ENCODE peak calls at places on chromosomes 16 and 17, in six cellular contexts. Z is colonic mucosa, H is GM23248, K is fibroblast of lung, C is kidney, X is neural progenitor cell. L is an unnamed sample.

GRCh38 chr17:42275527-42276358 is 448 bp downstream of the STAT5B start:
- DNase-seq in C (no peak), K (peak; percentile 55), Z (peak; percentile 28), X (peak; percentile 67), H (no peak), L (peak; percentile 77)

GRCh38 chr16:73601911-73602310 is 554.0 kb upstream of the ZFHX3 start:
- DNase-seq in H (no peak), K (no peak), C (no peak), Z (no peak), X (no peak), L (no peak)

GRCh38 chr17:7897773-7898172 is 9.2 kb downstream of the CHD3 start:
- DNase-seq in K (peak; percentile 82), Z (no peak), H (peak; percentile 69), X (no peak), C (no peak), L (peak; percentile 35)

GRCh38 chr17:42112552-42113176 is at the start of gene DHX58:
- DNase-seq in Z (peak; percentile 85), C (peak; percentile 87), H (peak; percentile 92), K (peak; percentile 87), X (no peak), L (no peak)

GRCh38 chr17:76204277-76204676 is 36.0 kb downstream of the RNF157 start:
- DNase-seq in C (no peak), H (peak; percentile 79), X (no peak), Z (no peak), K (peak; percentile 60), L (no peak)

GRCh38 chr17:4221899-4222659 is 41.7 kb downstream of the ANKFY1 start:
- DNase-seq in X (no peak), K (no peak), C (no peak), H (no peak), Z (no peak), L (no peak)

GRCh38 chr17:13888043-13888442 is 181.3 kb upstream of the COX10 start:
- DNase-seq in K (peak; percentile 37), C (no peak), Z (no peak), H (peak; percentile 18), X (no peak), L (no peak)

GRCh38 chr17:80036715-80037477 is 454 bp downstream of the CCDC40 start:
- DNase-seq in K (peak; percentile 23), X (peak; percentile 92), C (no peak), Z (peak; percentile 43), H (peak; percentile 70), L (peak; percentile 91)

GRCh38 chr16:3659200-3659599 is 4.7 kb downstream of the DNASE1 start:
- DNase-seq in Z (no peak), K (peak; percentile 14), H (peak; percentile 17), X (no peak), C (no peak), L (peak; percentile 12)

GRCh38 chr17:74691151-74691550 is 21.6 kb downstream of the CD300LF start:
- DNase-seq in Z (no peak), K (no peak), X (no peak), H (no peak), C (peak; percentile 44), L (no peak)

GRCh38 chr16:22001591-22001990 is 675 bp upstream of the PDZD9 start:
- DNase-seq in H (peak; percentile 88), K (peak; percentile 30), X (no peak), C (no peak), Z (no peak), L (no peak)

GRCh38 chr17:39110435-39111136 is 40.9 kb downstream of the PLXDC1 start:
- DNase-seq in Z (no peak), X (peak; percentile 33), K (no peak), H (no peak), C (peak; percentile 84), L (peak; percentile 75)

GRCh38 chr16:6111390-6111789 is 1013.8 kb upstream of the EEF2KMT start:
- DNase-seq in K (no peak), X (no peak), H (no peak), Z (no peak), C (no peak), L (no peak)

GRCh38 chr16:81593481-81593880 is 148.9 kb downstream of the CMIP start:
- DNase-seq in H (no peak), Z (no peak), X (no peak), C (peak; percentile 54), K (no peak), L (no peak)

GRCh38 chr17:71530227-71530626 is 590.6 kb upstream of the SOX9 start:
- DNase-seq in H (peak; percentile 28), X (no peak), K (no peak), C (no peak), Z (no peak), L (no peak)

GRCh38 chr17:19769946-19770652 is 22.0 kb upstream of the ALDH3A1 start:
- DNase-seq in C (no peak), Z (no peak), H (peak; percentile 69), K (no peak), X (no peak), L (no peak)

GRCh38 chr17:48439473-48439872 is 9.5 kb upstream of the SKAP1 start:
- DNase-seq in Z (no peak), X (no peak), C (no peak), H (no peak), K (no peak), L (no peak)

GRCh38 chr16:1494129-1494640 is 1.0 kb downstream of the TELO2 start:
- DNase-seq in Z (peak; percentile 31), X (peak; percentile 48), C (peak; percentile 88), H (peak; percentile 92), K (peak; percentile 74), L (peak; percentile 84)

GRCh38 chr17:83179378-83179777 is 100.0 kb downstream of the METRNL start:
- DNase-seq in Z (peak; percentile 14), X (no peak), H (no peak), C (no peak), K (no peak), L (peak; percentile 33)

GRCh38 chr16:58324792-58325191 is 30.0 kb upstream of the PRSS54 start:
- DNase-seq in C (no peak), K (no peak), X (no peak), H (no peak), Z (no peak), L (no peak)

GRCh38 chr17:72205357-72205756 is 84.5 kb downstream of the SOX9 start:
- DNase-seq in K (no peak), Z (no peak), H (no peak), X (peak; percentile 72), C (peak; percentile 34), L (peak; percentile 76)

GRCh38 chr16:20388854-20389253 is 15.7 kb downstream of the PDILT start:
- DNase-seq in C (no peak), X (no peak), K (no peak), H (no peak), Z (no peak), L (no peak)

GRCh38 chr16:24700549-24701392 is 28.7 kb upstream of the TNRC6A start:
- DNase-seq in K (peak; percentile 99), C (peak; percentile 88), Z (peak; percentile 56), X (no peak), H (peak; percentile 99), L (peak; percentile 80)

GRCh38 chr16:1474796-1475551 is at the start of gene CLCN7:
- DNase-seq in Z (peak; percentile 93), C (peak; percentile 97), K (peak; percentile 87), X (peak; percentile 90), H (peak; percentile 93), L (peak; percentile 94)

GRCh38 chr17:31397256-31397939 is 5.9 kb downstream of the RAB11FIP4 start:
- DNase-seq in H (no peak), K (no peak), C (no peak), Z (no peak), X (no peak), L (peak; percentile 33)

GRCh38 chr16:88804552-88805339 is 1.2 kb downstream of the CDT1 start:
- DNase-seq in Z (peak; percentile 69), X (no peak), H (peak; percentile 40), C (no peak), K (no peak), L (peak; percentile 80)

GRCh38 chr17:50129946-50130777 is at the start of gene SAMD14:
- DNase-seq in X (peak; percentile 62), Z (no peak), H (peak; percentile 67), K (no peak), C (peak; percentile 82), L (peak; percentile 80)

GRCh38 chr17:4810696-4811289 is 3.8 kb downstream of the PLD2 start:
- DNase-seq in K (no peak), Z (no peak), C (no peak), H (no peak), X (peak; percentile 13), L (no peak)

GRCh38 chr16:65807858-65808257 is 558.6 kb upstream of the CDH5 start:
- DNase-seq in H (no peak), K (no peak), C (no peak), X (no peak), Z (no peak), L (no peak)

GRCh38 chr17:76586741-76587487 is 1.3 kb upstream of the ST6GALNAC2 start:
- DNase-seq in Z (no peak), H (no peak), X (peak; percentile 67), C (no peak), K (no peak), L (peak; percentile 79)

GRCh38 chr17:6756425-6757012 is 673 bp downstream of the XAF1 start:
- DNase-seq in Z (no peak), X (no peak), K (no peak), C (no peak), H (peak; percentile 42), L (no peak)
- H3K4me1 ChIP-seq in Z (no peaks in the 10 kb centered on the region), X (peaks cover 20% of the 10 kb centered on the region), K (peaks cover 27% of the 10 kb centered on the region), C (no peaks in the 10 kb centered on the region), H (peaks cover 33% of the 10 kb centered on the region), L (no peaks in the 10 kb centered on the region)

GRCh38 chr17:44905006-44906000 is 6.1 kb upstream of the EFTUD2 start:
- DNase-seq in C (no peak), H (peak; percentile 19), K (no peak), X (no peak), Z (peak; percentile 73), L (no peak)
- H3K9ac ChIP-seq in C (no peak overlapping the region), H (peak overlapping the region; percentile 65), K (no peak overlapping the region), X (no peak overlapping the region), Z (peak overlapping the region; percentile 70), L (no peak overlapping the region)

DNA sequence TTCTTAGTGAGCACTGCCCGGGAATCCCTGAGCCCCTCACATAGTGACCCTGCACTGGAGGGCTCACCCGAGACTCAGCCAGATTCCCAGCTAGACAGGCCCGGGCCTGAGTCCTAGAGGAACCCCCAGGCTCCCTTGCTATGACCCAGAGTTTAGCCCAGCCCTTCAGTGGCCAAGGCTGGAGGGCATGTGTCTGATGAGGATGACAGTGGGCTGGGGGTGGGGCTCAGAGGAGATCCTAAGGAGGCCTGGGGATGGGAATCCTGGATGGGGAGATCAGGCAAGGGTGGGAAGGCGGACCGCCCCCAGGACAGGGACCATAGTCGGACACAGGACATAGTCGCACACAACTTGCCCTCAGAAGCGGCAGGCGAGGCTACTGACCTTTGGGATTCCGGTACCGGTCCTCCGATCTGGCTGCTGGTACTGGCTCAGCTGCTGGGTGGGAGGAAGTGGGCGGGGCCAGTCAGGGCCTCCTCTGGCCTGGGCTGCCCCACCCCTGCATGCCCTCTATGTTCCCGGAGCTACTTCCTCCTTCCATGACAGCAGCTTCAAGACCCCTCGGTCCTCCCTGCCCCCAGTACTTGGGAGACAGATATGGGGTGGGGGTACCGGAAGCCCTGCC is 1.1 kb downstream of the CD79B start:
- DNase-seq in Z (peak; percentile 66), X (peak; percentile 30), H (no peak), C (peak; percentile 93), K (no peak), L (peak; percentile 90)
- H3K4me1 ChIP-seq in Z (no peaks in the 10 kb centered on the region), X (no peaks in the 10 kb centered on the region), H (no peaks in the 10 kb centered on the region), C (no peaks in the 10 kb centered on the region), K (no peaks in the 10 kb centered on the region), L (no peaks in the 10 kb centered on the region)

DNA sequence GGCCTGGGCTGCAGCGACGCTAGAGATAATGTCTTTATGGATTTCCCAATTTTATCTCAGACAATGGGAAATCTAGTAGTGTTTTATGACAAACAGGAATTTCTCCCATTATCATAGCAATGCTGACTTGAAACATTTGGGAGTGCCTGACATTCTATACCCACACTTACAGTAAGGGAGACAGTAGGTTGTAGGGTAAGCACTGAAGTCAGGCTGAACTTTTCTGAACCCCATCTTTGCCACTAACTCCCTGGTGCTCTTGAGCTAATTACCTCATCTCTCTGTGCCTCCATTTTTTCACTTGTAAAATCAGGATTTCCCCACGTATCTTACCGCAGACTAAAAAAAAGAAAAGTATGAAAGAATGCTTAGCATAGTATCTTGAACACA is 13.3 kb upstream of the ITGB3 start:
- DNase-seq in C (no peak), X (no peak), Z (no peak), H (no peak), K (no peak), L (no peak)
- H3K9ac ChIP-seq in C (no peak overlapping the region), X (no peak overlapping the region), Z (no peak overlapping the region), H (peak overlapping the region; percentile 25), K (no peak overlapping the region), L (no peak overlapping the region)